ENCODE peak calls at places on chromosomes 3 and 15, in six cellular contexts. M is pancreas, D is H1, H is neural progenitor cell, S is uterus, G is kidney. O is an unnamed sample.

GRCh38 chr3:194137314-194138097 is 1.6 kb downstream of the HES1 start:
- DNase-seq in M (peak; percentile 83), D (peak; percentile 70), H (peak; percentile 66), S (peak; percentile 67), G (peak; percentile 96), O (no peak)

GRCh38 chr3:27878012-27878383 is 155.9 kb upstream of the EOMES start:
- DNase-seq in M (no peak), D (no peak), H (no peak), S (no peak), G (no peak), O (no peak)

GRCh38 chr3:42012935-42013651 is 51.2 kb upstream of the ULK4 start:
- DNase-seq in M (peak; percentile 61), D (peak; percentile 72), H (peak; percentile 87), S (peak; percentile 56), G (peak; percentile 92), O (no peak)

GRCh38 chr3:188605231-188605630 is 451.3 kb downstream of the LPP start:
- DNase-seq in M (no peak), D (no peak), H (no peak), S (no peak), G (no peak), O (no peak)

GRCh38 chr3:106577241-106577640 is 708.4 kb upstream of the CBLB start:
- DNase-seq in M (no peak), D (no peak), H (no peak), S (no peak), G (no peak), O (no peak)

GRCh38 chr3:79421273-79421672 is 346.5 kb downstream of the ROBO1 start:
- DNase-seq in M (no peak), D (no peak), H (no peak), S (no peak), G (no peak), O (no peak)

GRCh38 chr3:50491023-50491422 is 12.4 kb downstream of the CACNA2D2 start:
- DNase-seq in M (no peak), D (no peak), H (no peak), S (no peak), G (no peak), O (no peak)

GRCh38 chr15:88077249-88077810 is 179.2 kb downstream of the NTRK3 start:
- DNase-seq in M (no peak), D (no peak), H (no peak), S (no peak), G (no peak), O (no peak)

GRCh38 chr15:40340038-40340739 is 550 bp downstream of the CCDC9B start:
- DNase-seq in M (peak; percentile 69), D (peak; percentile 56), H (no peak), S (peak; percentile 86), G (peak; percentile 90), O (no peak)

GRCh38 chr3:9915252-9916141 is 1.4 kb upstream of the IL17RC start:
- DNase-seq in M (peak; percentile 67), D (peak; percentile 81), H (peak; percentile 78), S (peak; percentile 78), G (peak; percentile 93), O (no peak)

GRCh38 chr3:149701977-149702350 is 44.1 kb upstream of the WWTR1 start:
- DNase-seq in M (no peak), D (no peak), H (no peak), S (no peak), G (no peak), O (no peak)

GRCh38 chr15:56831467-56831866 is 87.0 kb upstream of the TCF12 start:
- DNase-seq in M (no peak), D (no peak), H (no peak), S (no peak), G (no peak), O (no peak)

GRCh38 chr3:142279965-142280590 is 54.7 kb upstream of the GK5 start:
- DNase-seq in M (peak; percentile 19), D (no peak), H (peak; percentile 77), S (peak; percentile 42), G (no peak), O (no peak)

GRCh38 chr15:100905855-100906254 is 13.3 kb upstream of the LRRK1 start:
- DNase-seq in M (no peak), D (no peak), H (no peak), S (no peak), G (no peak), O (no peak)

GRCh38 chr15:59521443-59521842 is 83.5 kb downstream of the FAM81A start:
- DNase-seq in M (no peak), D (no peak), H (no peak), S (no peak), G (no peak), O (no peak)

DNA sequence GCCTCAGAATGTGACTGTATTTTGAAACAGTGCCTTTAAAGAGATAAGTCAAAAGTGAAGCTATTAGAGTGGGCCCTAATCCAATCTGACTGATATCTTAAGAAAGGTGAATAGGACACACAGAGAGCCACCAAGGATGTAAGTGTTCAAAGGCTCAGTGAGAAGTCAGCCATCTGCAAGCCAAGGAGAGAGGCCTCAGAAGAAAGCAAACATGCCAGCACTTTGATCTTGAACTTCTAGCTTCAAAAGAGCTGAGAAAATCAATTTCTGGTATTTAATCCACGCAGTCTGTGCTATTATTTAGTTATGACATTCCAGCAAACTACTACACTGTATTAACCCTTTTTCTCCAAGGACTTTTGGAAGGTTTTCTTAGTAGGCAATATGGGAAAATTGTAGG is 95.7 kb downstream of the LRRC3B start:
- DNase-seq in M (no peak), D (no peak), H (peak; percentile 23), S (no peak), G (no peak), O (no peak)
- TF ChIP-seq CTCF in M (no peak), D (no peak), H (no peak), S (no peak), G (no peak), O (no peak)

GRCh38 chr3:23761440-23761896 is 44.3 kb upstream of the UBE2E1 start:
- DNase-seq in M (no peak), D (no peak), H (peak; percentile 56), S (no peak), G (no peak), O (no peak)
- TF ChIP-seq CTCF in M (no peak), D (peak; percentile 19), H (peak; percentile 46), S (no peak), G (peak; percentile 14), O (peak; percentile 65)

GRCh38 chr3:38251197-38251596 is 14.4 kb upstream of the SLC22A13 start:
- DNase-seq in M (no peak), D (no peak), H (no peak), S (no peak), G (no peak), O (no peak)

GRCh38 chr3:38245930-38246329 is 19.7 kb upstream of the SLC22A13 start:
- DNase-seq in M (no peak), D (no peak), H (no peak), S (no peak), G (no peak), O (no peak)

GRCh38 chr3:38250198-38250597 is 15.4 kb upstream of the SLC22A13 start:
- DNase-seq in M (no peak), D (no peak), H (no peak), S (no peak), G (no peak), O (no peak)

GRCh38 chr3:38247366-38248035 is 18.1 kb upstream of the SLC22A13 start:
- DNase-seq in M (no peak), D (no peak), H (no peak), S (no peak), G (no peak), O (no peak)
- TF ChIP-seq CTCF in M (no peak), D (no peak), H (no peak), S (no peak), G (peak; percentile 45), O (peak; percentile 74)

GRCh38 chr15:71973366-71973765 is 144.6 kb downstream of the MYO9A start:
- DNase-seq in M (no peak), D (no peak), H (no peak), S (no peak), G (no peak), O (no peak)
- TF ChIP-seq CTCF in M (no peak), D (no peak), H (no peak), S (no peak), G (no peak), O (no peak)

GRCh38 chr3:183253961-183254815 is 1.1 kb downstream of the B3GNT5 start:
- DNase-seq in M (peak; percentile 44), D (peak; percentile 78), H (peak; percentile 79), S (peak; percentile 37), G (peak; percentile 84), O (no peak)
- TF ChIP-seq CTCF in M (no peak), D (no peak), H (no peak), S (peak; percentile 25), G (peak; percentile 27), O (peak; percentile 47)

GRCh38 chr15:69953816-69954215 is 143.9 kb downstream of the TLE3 start:
- DNase-seq in M (no peak), D (no peak), H (no peak), S (no peak), G (no peak), O (no peak)

GRCh38 chr15:69954726-69955125 is 143.0 kb downstream of the TLE3 start:
- DNase-seq in M (no peak), D (no peak), H (peak; percentile 69), S (no peak), G (no peak), O (no peak)

GRCh38 chr15:69952210-69952555 is 145.5 kb downstream of the TLE3 start:
- DNase-seq in M (no peak), D (no peak), H (no peak), S (no peak), G (no peak), O (no peak)

GRCh38 chr15:69955240-69955894 is 142.3 kb downstream of the TLE3 start:
- DNase-seq in M (no peak), D (no peak), H (no peak), S (no peak), G (no peak), O (no peak)

GRCh38 chr15:69951511-69952209 is 146.1 kb downstream of the TLE3 start:
- DNase-seq in M (no peak), D (no peak), H (no peak), S (no peak), G (no peak), O (no peak)
- TF ChIP-seq CTCF in M (no peak), D (no peak), H (no peak), S (no peak), G (no peak), O (peak; percentile 21)

GRCh38 chr15:75750261-75751050 is 37.8 kb upstream of the CSPG4 start:
- DNase-seq in M (no peak), D (no peak), H (no peak), S (no peak), G (no peak), O (no peak)
- TF ChIP-seq CTCF in M (no peak), D (no peak), H (no peak), S (no peak), G (no peak), O (no peak)

GRCh38 chr15:61856295-61856694 is 204.0 kb downstream of the VPS13C start:
- DNase-seq in M (no peak), D (no peak), H (no peak), S (no peak), G (no peak), O (no peak)
- TF ChIP-seq CTCF in M (no peak), D (no peak), H (no peak), S (no peak), G (no peak), O (peak; percentile 18)

DNA sequence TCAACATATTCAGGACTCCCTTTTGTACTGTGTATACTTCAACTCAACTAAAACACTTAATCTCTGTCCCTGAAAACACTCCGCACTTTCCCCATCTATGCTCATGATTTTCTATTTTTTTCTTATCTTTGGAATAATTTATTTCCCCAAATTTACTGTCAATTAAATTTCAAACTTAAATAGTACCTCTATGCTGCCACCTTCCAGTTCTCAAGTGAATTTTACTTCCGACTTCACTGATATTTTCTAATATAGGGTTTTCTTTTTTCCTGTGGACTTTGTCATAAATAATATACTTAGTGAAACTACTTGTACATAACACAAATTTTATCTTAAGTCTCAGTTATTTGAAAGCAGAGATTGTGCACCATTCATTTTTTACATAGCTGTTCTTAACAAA is 1303.3 kb downstream of the OTOL1 start:
- DNase-seq in M (no peak), D (no peak), H (no peak), S (no peak), G (no peak), O (no peak)
- TF ChIP-seq CTCF in M (no peak), D (no peak), H (no peak), S (no peak), G (no peak), O (peak; percentile 68)